ENCODE peak calls at places on chromosomes 13 and 19, in eight cellular contexts. One of them, this sample, is unnamed.

GRCh38 chr13:20297181-20297580 is 65.1 kb upstream of the GJB6 start:
- DNase-seq in central memory CD4-positive, alpha-beta T cell: no peak
- DNase-seq in dorsolateral prefrontal cortex: no peak
- DNase-seq in NCI-H2029: no peak
- DNase-seq in NCI-H1092 treated with DMSO at 0.1 percent for 48 hours: no peak
- DNase-seq in AG09319: no peak
- DNase-seq in DMS53: no peak
- DNase-seq in EL: no peak
- DNase-seq in this sample: no peak

GRCh38 chr19:45646345-45646698 is 7.1 kb upstream of the EML2 start:
- DNase-seq in central memory CD4-positive, alpha-beta T cell: no peak
- DNase-seq in dorsolateral prefrontal cortex: no peak
- DNase-seq in NCI-H2029: no peak
- DNase-seq in NCI-H1092 treated with DMSO at 0.1 percent for 48 hours: no peak
- DNase-seq in AG09319: no peak
- DNase-seq in DMS53: no peak
- DNase-seq in EL: no peak
- DNase-seq in this sample: no peak

GRCh38 chr19:54644056-54644455 is 13.8 kb downstream of the LILRB1 start:
- DNase-seq in central memory CD4-positive, alpha-beta T cell: no peak
- DNase-seq in dorsolateral prefrontal cortex: no peak
- DNase-seq in NCI-H2029: no peak
- DNase-seq in NCI-H1092 treated with DMSO at 0.1 percent for 48 hours: no peak
- DNase-seq in AG09319: no peak
- DNase-seq in DMS53: no peak
- DNase-seq in EL: no peak
- DNase-seq in this sample: no peak

GRCh38 chr19:3699741-3700241 is 477 bp downstream of the PIP5K1C start:
- DNase-seq in central memory CD4-positive, alpha-beta T cell: no peak
- DNase-seq in dorsolateral prefrontal cortex: no peak
- DNase-seq in NCI-H2029: no peak
- DNase-seq in NCI-H1092 treated with DMSO at 0.1 percent for 48 hours: no peak
- DNase-seq in AG09319: no peak
- DNase-seq in DMS53: no peak
- DNase-seq in EL: no peak
- DNase-seq in this sample: peak; percentile 69

GRCh38 chr13:51923983-51924539 is 62.3 kb downstream of the CCDC70 start:
- DNase-seq in central memory CD4-positive, alpha-beta T cell: no peak
- DNase-seq in dorsolateral prefrontal cortex: no peak
- DNase-seq in NCI-H2029: no peak
- DNase-seq in NCI-H1092 treated with DMSO at 0.1 percent for 48 hours: no peak
- DNase-seq in AG09319: no peak
- DNase-seq in DMS53: peak; percentile 81
- DNase-seq in EL: no peak
- DNase-seq in this sample: no peak

GRCh38 chr13:37306778-37307544 is 201.5 kb upstream of the CSNK1A1L start:
- DNase-seq in central memory CD4-positive, alpha-beta T cell: no peak
- DNase-seq in dorsolateral prefrontal cortex: no peak
- DNase-seq in NCI-H2029: no peak
- DNase-seq in NCI-H1092 treated with DMSO at 0.1 percent for 48 hours: no peak
- DNase-seq in AG09319: peak; percentile 74
- DNase-seq in DMS53: no peak
- DNase-seq in EL: peak; percentile 93
- DNase-seq in this sample: no peak

GRCh38 chr13:48985751-48986150 is 10.0 kb downstream of the FNDC3A start:
- DNase-seq in central memory CD4-positive, alpha-beta T cell: no peak
- DNase-seq in dorsolateral prefrontal cortex: no peak
- DNase-seq in NCI-H2029: no peak
- DNase-seq in NCI-H1092 treated with DMSO at 0.1 percent for 48 hours: no peak
- DNase-seq in AG09319: no peak
- DNase-seq in DMS53: no peak
- DNase-seq in EL: no peak
- DNase-seq in this sample: no peak

GRCh38 chr19:11481777-11482383 is 1.0 kb upstream of the ELAVL3 start:
- DNase-seq in central memory CD4-positive, alpha-beta T cell: peak; percentile 56
- DNase-seq in dorsolateral prefrontal cortex: peak; percentile 98
- DNase-seq in NCI-H2029: peak; percentile 87
- DNase-seq in NCI-H1092 treated with DMSO at 0.1 percent for 48 hours: peak; percentile 96
- DNase-seq in AG09319: peak; percentile 44
- DNase-seq in DMS53: peak; percentile 96
- DNase-seq in EL: peak; percentile 75
- DNase-seq in this sample: peak; percentile 89

GRCh38 chr13:27201661-27202060 is 30.1 kb upstream of the USP12 start:
- DNase-seq in central memory CD4-positive, alpha-beta T cell: no peak
- DNase-seq in dorsolateral prefrontal cortex: no peak
- DNase-seq in NCI-H2029: no peak
- DNase-seq in NCI-H1092 treated with DMSO at 0.1 percent for 48 hours: no peak
- DNase-seq in AG09319: no peak
- DNase-seq in DMS53: no peak
- DNase-seq in EL: no peak
- DNase-seq in this sample: no peak

GRCh38 chr13:76361868-76362267 is 524.3 kb downstream of the KCTD12 start:
- DNase-seq in central memory CD4-positive, alpha-beta T cell: no peak
- DNase-seq in dorsolateral prefrontal cortex: no peak
- DNase-seq in NCI-H2029: no peak
- DNase-seq in NCI-H1092 treated with DMSO at 0.1 percent for 48 hours: no peak
- DNase-seq in AG09319: no peak
- DNase-seq in DMS53: no peak
- DNase-seq in EL: no peak
- DNase-seq in this sample: no peak

GRCh38 chr19:41801682-41802317 is 5.4 kb downstream of the CEACAM3 start:
- DNase-seq in central memory CD4-positive, alpha-beta T cell: no peak
- DNase-seq in dorsolateral prefrontal cortex: no peak
- DNase-seq in NCI-H2029: no peak
- DNase-seq in NCI-H1092 treated with DMSO at 0.1 percent for 48 hours: no peak
- DNase-seq in AG09319: no peak
- DNase-seq in DMS53: no peak
- DNase-seq in EL: no peak
- DNase-seq in this sample: no peak

GRCh38 chr19:55702131-55702627 is 27.2 kb downstream of the EPN1 start:
- DNase-seq in central memory CD4-positive, alpha-beta T cell: no peak
- DNase-seq in dorsolateral prefrontal cortex: no peak
- DNase-seq in NCI-H2029: no peak
- DNase-seq in NCI-H1092 treated with DMSO at 0.1 percent for 48 hours: no peak
- DNase-seq in AG09319: no peak
- DNase-seq in DMS53: no peak
- DNase-seq in EL: no peak
- DNase-seq in this sample: no peak

GRCh38 chr13:40401911-40402776 is 264.3 kb downstream of the FOXO1 start:
- DNase-seq in central memory CD4-positive, alpha-beta T cell: no peak
- DNase-seq in dorsolateral prefrontal cortex: peak; percentile 62
- DNase-seq in NCI-H2029: peak; percentile 6
- DNase-seq in NCI-H1092 treated with DMSO at 0.1 percent for 48 hours: no peak
- DNase-seq in AG09319: peak; percentile 89
- DNase-seq in DMS53: peak; percentile 84
- DNase-seq in EL: peak; percentile 97
- DNase-seq in this sample: no peak

GRCh38 chr13:31846984-31847752 is 107.8 kb downstream of the RXFP2 start:
- DNase-seq in central memory CD4-positive, alpha-beta T cell: no peak
- DNase-seq in dorsolateral prefrontal cortex: no peak
- DNase-seq in NCI-H2029: no peak
- DNase-seq in NCI-H1092 treated with DMSO at 0.1 percent for 48 hours: no peak
- DNase-seq in AG09319: no peak
- DNase-seq in DMS53: no peak
- DNase-seq in EL: peak; percentile 32
- DNase-seq in this sample: no peak

GRCh38 chr19:18014197-18014596 is 6.2 kb downstream of the ARRDC2 start:
- DNase-seq in central memory CD4-positive, alpha-beta T cell: peak; percentile 76
- DNase-seq in dorsolateral prefrontal cortex: no peak
- DNase-seq in NCI-H2029: no peak
- DNase-seq in NCI-H1092 treated with DMSO at 0.1 percent for 48 hours: no peak
- DNase-seq in AG09319: no peak
- DNase-seq in DMS53: no peak
- DNase-seq in EL: no peak
- DNase-seq in this sample: no peak

GRCh38 chr13:24251525-24251924 is 57.9 kb upstream of the C1QTNF9 start:
- DNase-seq in central memory CD4-positive, alpha-beta T cell: peak; percentile 93
- DNase-seq in dorsolateral prefrontal cortex: no peak
- DNase-seq in NCI-H2029: no peak
- DNase-seq in NCI-H1092 treated with DMSO at 0.1 percent for 48 hours: no peak
- DNase-seq in AG09319: no peak
- DNase-seq in DMS53: no peak
- DNase-seq in EL: no peak
- DNase-seq in this sample: peak; percentile 93

This sample was measured in activated effector memory CD4-positive, alpha-beta T cell treated with anti-CD3 and anti-CD28 coated beads, Interleukin-2, amount 50 U/mL, for 16 hours.